ENCODE peak calls at places on chromosomes 12 and 14, in seven cellular contexts. Z is prostate gland, A is H1, K is HCT116, F is breast epithelium, S is stomach, M is A549. L is an unnamed sample.

GRCh38 chr12:27186240-27186839 is 57.7 kb upstream of the STK38L start:
- DNase-seq in Z (no peak), S (no peak), F (no peak), K (no peak), A (no peak), M (no peak), L (no peak)

GRCh38 chr12:57088442-57089258 is at the start of gene NAB2:
- DNase-seq in A (no peak), K (peak; percentile 85), M (peak; percentile 89), S (peak; percentile 98), Z (peak; percentile 97), F (peak; percentile 93), L (peak; percentile 98)

GRCh38 chr12:32535260-32535999 is 136.1 kb downstream of the FGD4 start:
- DNase-seq in K (no peak), S (peak; percentile 88), A (no peak), M (peak; percentile 31), Z (peak; percentile 60), F (peak; percentile 23), L (peak; percentile 75)

GRCh38 chr14:64675246-64675645 is 29.0 kb upstream of the PLEKHG3 start:
- DNase-seq in K (no peak), S (no peak), Z (no peak), M (no peak), A (no peak), F (no peak), L (no peak)

GRCh38 chr14:56423591-56423991 is 156.0 kb upstream of the TMEM260 start:
- DNase-seq in F (no peak), A (no peak), M (no peak), S (no peak), K (no peak), Z (no peak), L (no peak)

GRCh38 chr12:104137175-104137901 is 672 bp downstream of the NFYB start:
- DNase-seq in S (peak; percentile 34), A (no peak), M (peak; percentile 41), Z (peak; percentile 17), F (peak; percentile 26), K (no peak), L (peak; percentile 80)

GRCh38 chr14:75561013-75561432 is 17.4 kb upstream of the FLVCR2 start:
- DNase-seq in F (peak; percentile 74), M (peak; percentile 90), Z (peak; percentile 90), K (peak; percentile 63), A (peak; percentile 79), S (peak; percentile 89), L (no peak)

GRCh38 chr14:32073537-32074189 is 3.4 kb upstream of the ARHGAP5 start:
- DNase-seq in Z (peak; percentile 78), A (no peak), M (peak; percentile 71), S (peak; percentile 49), F (peak; percentile 27), K (peak; percentile 82), L (no peak)

GRCh38 chr12:122969657-122970056 is 3.4 kb upstream of the ABCB9 start:
- DNase-seq in S (no peak), M (no peak), F (no peak), K (no peak), A (no peak), Z (no peak), L (no peak)

GRCh38 chr12:122976648-122976975 is 1.6 kb downstream of the OGFOD2 start:
- DNase-seq in M (no peak), K (no peak), Z (no peak), F (no peak), S (no peak), A (no peak), L (no peak)

GRCh38 chr12:131466306-131466705 is 244.6 kb upstream of the SFSWAP start:
- DNase-seq in K (no peak), Z (no peak), S (peak; percentile 1), F (no peak), M (no peak), A (no peak), L (no peak)

GRCh38 chr14:90005441-90005840 is 49.7 kb downstream of the TDP1 start:
- DNase-seq in F (no peak), A (no peak), S (no peak), Z (no peak), M (no peak), K (no peak), L (no peak)

GRCh38 chr12:99121476-99121965 is 476.4 kb downstream of the APAF1 start:
- DNase-seq in Z (no peak), F (no peak), A (no peak), M (no peak), K (no peak), S (no peak), L (no peak)

GRCh38 chr14:73463411-73463810 is 5.1 kb upstream of the NUMB start:
- DNase-seq in K (no peak), M (no peak), Z (no peak), S (peak; percentile 33), A (no peak), F (no peak), L (peak; percentile 73)

GRCh38 chr14:73460691-73461127 is 2.4 kb upstream of the NUMB start:
- DNase-seq in A (no peak), S (no peak), Z (no peak), M (no peak), K (no peak), F (no peak), L (no peak)

GRCh38 chr14:73461478-73462077 is 3.2 kb upstream of the NUMB start:
- DNase-seq in M (no peak), K (no peak), S (no peak), A (no peak), F (no peak), Z (no peak), L (no peak)

GRCh38 chr14:73462815-73463214 is 4.5 kb upstream of the NUMB start:
- DNase-seq in Z (no peak), M (no peak), A (no peak), F (no peak), K (no peak), S (no peak), L (no peak)

DNA sequence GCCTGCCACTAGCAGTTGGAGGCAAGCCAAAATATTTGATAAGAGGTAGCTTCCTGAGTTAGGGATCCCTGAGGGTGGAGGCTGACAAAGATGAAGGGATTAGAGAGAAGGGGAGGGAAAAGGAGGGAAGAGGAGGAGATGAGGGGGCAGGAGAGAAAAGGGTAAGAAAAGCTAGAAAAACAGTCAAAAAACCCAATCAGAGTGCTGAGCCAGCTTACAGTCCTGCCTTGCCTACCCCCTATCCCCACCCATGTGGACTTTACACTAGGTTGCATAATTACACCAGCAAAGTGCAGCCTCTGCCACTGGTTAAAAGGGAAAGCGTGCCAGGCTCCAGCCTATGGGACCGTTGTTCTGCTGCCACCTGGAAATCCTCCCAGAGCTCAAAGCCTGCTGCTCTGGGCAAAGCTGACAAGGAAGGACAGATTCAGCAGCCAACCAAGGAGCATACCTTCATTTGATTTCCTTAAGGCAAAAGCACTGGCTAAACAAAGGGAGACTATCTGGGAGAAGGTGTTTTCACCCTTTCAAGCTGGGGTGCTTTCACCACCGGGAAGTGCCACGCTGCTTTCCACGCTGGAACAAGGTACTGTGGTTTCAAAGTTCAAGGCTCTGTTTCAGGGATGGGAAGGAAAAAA is 3.9 kb upstream of the NUMB start:
- DNase-seq in Z (peak; percentile 90), A (no peak), K (no peak), M (peak; percentile 60), S (peak; percentile 92), F (peak; percentile 70), L (no peak)
- H3K4me3 ChIP-seq in Z (no peak overlapping the region), A (no peak overlapping the region), K (no peak overlapping the region), M (peak overlapping the region; percentile 29), S (peak overlapping the region; percentile 24), F (peak overlapping the region; percentile 28), L (peak overlapping the region; percentile 1)

GRCh38 chr12:53451661-53452158 is at the start of gene PCBP2:
- DNase-seq in A (peak; percentile 98), Z (peak; percentile 98), K (peak; percentile 99), M (peak; percentile 99), F (peak; percentile 98), S (peak; percentile 97), L (peak; percentile 99)
- TF ChIP-seq POLR2A in A (peak; percentile 91), Z (peak; percentile 63), K (no peak), M (peak; percentile 72), F (no peak), S (peak; percentile 53), L (peak; percentile 62)

DNA sequence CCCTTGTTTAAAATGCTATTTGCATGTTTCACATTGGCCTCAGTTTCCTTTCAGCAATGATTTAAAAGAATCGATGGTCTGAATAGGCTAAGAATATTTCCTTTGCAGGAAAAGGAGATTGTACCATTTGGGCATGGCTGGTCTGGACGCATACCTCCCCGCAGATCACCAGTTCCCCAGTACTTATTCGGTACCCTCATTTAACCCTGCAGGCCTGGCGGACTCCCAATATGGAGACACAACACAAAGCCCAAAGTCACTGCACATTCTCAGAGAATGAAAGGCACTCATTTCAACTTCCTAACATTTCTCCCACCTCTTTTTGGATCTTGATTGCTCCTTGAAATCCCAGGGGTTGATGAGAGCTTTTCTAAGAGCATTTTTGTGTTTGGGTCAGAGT is 152.9 kb downstream of the GCH1 start:
- DNase-seq in M (no peak), Z (no peak), F (no peak), K (no peak), S (no peak), A (no peak), L (no peak)
- H3K4me3 ChIP-seq in M (no peak overlapping the region), Z (no peak overlapping the region), F (no peak overlapping the region), K (no peak overlapping the region), S (no peak overlapping the region), A (no peak overlapping the region), L (no peak overlapping the region)

DNA sequence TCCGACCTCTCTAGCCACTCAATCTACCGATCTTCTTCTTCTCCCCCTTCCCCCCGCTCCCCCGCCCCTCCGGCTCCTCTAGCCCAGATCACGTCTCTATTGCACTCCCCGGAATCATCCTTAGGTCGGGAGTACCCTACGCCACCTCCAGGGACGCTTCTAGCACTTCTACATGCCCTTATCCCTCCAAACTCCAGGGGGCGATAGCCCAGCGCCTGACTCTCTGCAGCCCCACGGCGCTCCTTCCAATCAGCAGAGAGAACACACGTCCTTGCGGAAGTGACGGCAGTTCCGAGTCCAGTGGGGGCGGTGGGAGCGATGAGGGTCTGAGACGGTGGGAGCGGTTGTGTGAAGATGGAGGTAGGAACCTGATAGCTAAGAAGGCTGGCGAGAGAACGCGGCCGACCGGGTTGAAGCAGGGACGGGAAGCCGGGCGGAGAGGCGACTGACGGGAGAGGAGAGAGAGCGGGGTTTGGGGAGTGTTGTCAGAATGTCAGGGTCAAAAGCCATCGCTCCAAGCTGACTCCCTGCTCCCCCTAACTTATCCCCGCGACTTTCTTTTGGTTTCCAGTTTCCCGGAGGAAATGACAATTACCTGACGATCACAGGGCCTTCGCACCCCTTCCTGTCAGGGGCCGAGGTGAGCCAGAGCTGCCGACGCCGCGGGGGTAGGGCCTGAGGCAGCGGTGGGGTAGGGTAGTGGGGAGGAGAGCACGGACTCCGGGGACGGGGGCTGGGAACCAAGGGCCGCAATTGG is at the start of the genes RAB2B and TOX4:
- DNase-seq in S (peak; percentile 95), A (peak; percentile 95), K (peak; percentile 97), F (peak; percentile 97), M (peak; percentile 91), Z (peak; percentile 98), L (peak; percentile 96)
- TF ChIP-seq POLR2A in S (no peak), A (no peak), K (no peak), F (peak; percentile 87), M (peak; percentile 65), Z (peak; percentile 59), L (peak; percentile 85)